ENCODE peak calls at places on chromosomes 5 and 9, in nine cellular contexts. One of them, this sample, is unnamed.

GRCh38 chr5:171906703-171907590 is 99.5 kb downstream of the FBXW11 start:
- DNase-seq in DND-41: no peak
- DNase-seq in stomach: no peak
- DNase-seq in A673: no peak
- DNase-seq in uterus: no peak
- DNase-seq in naive thymus-derived CD4-positive, alpha-beta T cell: no peak
- DNase-seq in CD4-positive, alpha-beta memory T cell: no peak
- DNase-seq in IMR-90: no peak
- DNase-seq in cardiac muscle cell: no peak
- DNase-seq in this sample: no peak

GRCh38 chr9:125847735-125848134 is 100.6 kb downstream of the PBX3 start:
- DNase-seq in naive thymus-derived CD4-positive, alpha-beta T cell: no peak
- DNase-seq in DND-41: no peak
- DNase-seq in cardiac muscle cell: no peak
- DNase-seq in A673: no peak
- DNase-seq in CD4-positive, alpha-beta memory T cell: no peak
- DNase-seq in IMR-90: no peak
- DNase-seq in stomach: no peak
- DNase-seq in uterus: no peak
- DNase-seq in this sample: no peak

GRCh38 chr9:17031546-17031945 is 103.3 kb upstream of the CNTLN start:
- DNase-seq in stomach: no peak
- DNase-seq in uterus: no peak
- DNase-seq in cardiac muscle cell: no peak
- DNase-seq in CD4-positive, alpha-beta memory T cell: no peak
- DNase-seq in DND-41: no peak
- DNase-seq in A673: no peak
- DNase-seq in naive thymus-derived CD4-positive, alpha-beta T cell: no peak
- DNase-seq in IMR-90: no peak
- DNase-seq in this sample: no peak

GRCh38 chr9:129570450-129571297 is 50.2 kb downstream of the C9orf50 start:
- DNase-seq in IMR-90: peak; percentile 90
- DNase-seq in naive thymus-derived CD4-positive, alpha-beta T cell: no peak
- DNase-seq in CD4-positive, alpha-beta memory T cell: no peak
- DNase-seq in A673: peak; percentile 84
- DNase-seq in cardiac muscle cell: peak; percentile 87
- DNase-seq in uterus: peak; percentile 78
- DNase-seq in stomach: peak; percentile 71
- DNase-seq in DND-41: peak; percentile 11
- DNase-seq in this sample: no peak

GRCh38 chr5:62259699-62260220 is 46.2 kb upstream of the KIF2A start:
- DNase-seq in CD4-positive, alpha-beta memory T cell: no peak
- DNase-seq in A673: peak; percentile 15
- DNase-seq in cardiac muscle cell: peak; percentile 21
- DNase-seq in naive thymus-derived CD4-positive, alpha-beta T cell: no peak
- DNase-seq in uterus: no peak
- DNase-seq in IMR-90: no peak
- DNase-seq in stomach: no peak
- DNase-seq in DND-41: no peak
- DNase-seq in this sample: no peak

GRCh38 chr5:54742417-54742889 is 224.9 kb downstream of the SNX18 start:
- DNase-seq in cardiac muscle cell: peak; percentile 69
- DNase-seq in A673: no peak
- DNase-seq in CD4-positive, alpha-beta memory T cell: no peak
- DNase-seq in DND-41: no peak
- DNase-seq in stomach: peak; percentile 89
- DNase-seq in naive thymus-derived CD4-positive, alpha-beta T cell: no peak
- DNase-seq in uterus: no peak
- DNase-seq in IMR-90: peak; percentile 80
- DNase-seq in this sample: no peak

GRCh38 chr9:133858771-133859170 is 120.6 kb upstream of the SARDH start:
- DNase-seq in CD4-positive, alpha-beta memory T cell: no peak
- DNase-seq in stomach: no peak
- DNase-seq in DND-41: no peak
- DNase-seq in cardiac muscle cell: no peak
- DNase-seq in IMR-90: no peak
- DNase-seq in A673: no peak
- DNase-seq in uterus: no peak
- DNase-seq in naive thymus-derived CD4-positive, alpha-beta T cell: no peak
- DNase-seq in this sample: no peak

GRCh38 chr9:86836797-86837196 is 110.5 kb downstream of the GAS1 start:
- DNase-seq in cardiac muscle cell: no peak
- DNase-seq in CD4-positive, alpha-beta memory T cell: no peak
- DNase-seq in uterus: no peak
- DNase-seq in stomach: no peak
- DNase-seq in A673: no peak
- DNase-seq in naive thymus-derived CD4-positive, alpha-beta T cell: no peak
- DNase-seq in IMR-90: no peak
- DNase-seq in DND-41: no peak
- DNase-seq in this sample: no peak

GRCh38 chr5:122847687-122848081 is 2.3 kb downstream of the SNX24 start:
- DNase-seq in stomach: no peak
- DNase-seq in A673: no peak
- DNase-seq in DND-41: no peak
- DNase-seq in uterus: no peak
- DNase-seq in naive thymus-derived CD4-positive, alpha-beta T cell: no peak
- DNase-seq in cardiac muscle cell: no peak
- DNase-seq in IMR-90: no peak
- DNase-seq in CD4-positive, alpha-beta memory T cell: no peak
- DNase-seq in this sample: no peak

GRCh38 chr5:142512680-142513042 is 173.2 kb downstream of the FGF1 start:
- DNase-seq in naive thymus-derived CD4-positive, alpha-beta T cell: no peak
- DNase-seq in IMR-90: peak; percentile 62
- DNase-seq in cardiac muscle cell: peak; percentile 41
- DNase-seq in CD4-positive, alpha-beta memory T cell: no peak
- DNase-seq in uterus: no peak
- DNase-seq in A673: no peak
- DNase-seq in DND-41: no peak
- DNase-seq in stomach: no peak
- DNase-seq in this sample: no peak

GRCh38 chr5:88689662-88690351 is 193.2 kb downstream of the MEF2C start:
- DNase-seq in IMR-90: no peak
- DNase-seq in stomach: no peak
- DNase-seq in uterus: no peak
- DNase-seq in DND-41: no peak
- DNase-seq in CD4-positive, alpha-beta memory T cell: no peak
- DNase-seq in cardiac muscle cell: no peak
- DNase-seq in A673: no peak
- DNase-seq in naive thymus-derived CD4-positive, alpha-beta T cell: no peak
- DNase-seq in this sample: no peak

GRCh38 chr9:111148390-111148993 is 110.2 kb upstream of the LPAR1 start:
- DNase-seq in IMR-90: peak; percentile 22
- DNase-seq in DND-41: no peak
- DNase-seq in cardiac muscle cell: peak; percentile 82
- DNase-seq in uterus: no peak
- DNase-seq in A673: no peak
- DNase-seq in CD4-positive, alpha-beta memory T cell: no peak
- DNase-seq in naive thymus-derived CD4-positive, alpha-beta T cell: no peak
- DNase-seq in stomach: no peak
- DNase-seq in this sample: no peak

GRCh38 chr9:31030741-31031202 is 1353.7 kb upstream of the ACO1 start:
- DNase-seq in IMR-90: no peak
- DNase-seq in cardiac muscle cell: peak; percentile 59
- DNase-seq in CD4-positive, alpha-beta memory T cell: no peak
- DNase-seq in A673: no peak
- DNase-seq in naive thymus-derived CD4-positive, alpha-beta T cell: no peak
- DNase-seq in uterus: no peak
- DNase-seq in DND-41: no peak
- DNase-seq in stomach: no peak
- DNase-seq in this sample: no peak

GRCh38 chr5:147098233-147098790 is 136.5 kb upstream of the STK32A start:
- DNase-seq in A673: peak; percentile 71
- DNase-seq in uterus: no peak
- DNase-seq in naive thymus-derived CD4-positive, alpha-beta T cell: no peak
- DNase-seq in stomach: no peak
- DNase-seq in DND-41: peak; percentile 28
- DNase-seq in IMR-90: peak; percentile 34
- DNase-seq in CD4-positive, alpha-beta memory T cell: no peak
- DNase-seq in cardiac muscle cell: peak; percentile 66
- DNase-seq in this sample: no peak

GRCh38 chr5:6818594-6819512 is 105.6 kb downstream of the TENT4A start:
- DNase-seq in stomach: no peak
- DNase-seq in uterus: no peak
- DNase-seq in IMR-90: no peak
- DNase-seq in CD4-positive, alpha-beta memory T cell: no peak
- DNase-seq in cardiac muscle cell: no peak
- DNase-seq in naive thymus-derived CD4-positive, alpha-beta T cell: no peak
- DNase-seq in DND-41: no peak
- DNase-seq in A673: no peak
- DNase-seq in this sample: no peak
- H3K4me3 ChIP-seq in stomach: no peak overlapping the region
- H3K4me3 ChIP-seq in uterus: no peak overlapping the region
- H3K4me3 ChIP-seq in IMR-90: no peak overlapping the region
- H3K4me3 ChIP-seq in CD4-positive, alpha-beta memory T cell: no peak overlapping the region
- H3K4me3 ChIP-seq in cardiac muscle cell: no peak overlapping the region
- H3K4me3 ChIP-seq in naive thymus-derived CD4-positive, alpha-beta T cell: no peak overlapping the region
- H3K4me3 ChIP-seq in DND-41: no peak overlapping the region
- H3K4me3 ChIP-seq in A673: no peak overlapping the region
- H3K4me3 ChIP-seq in this sample: no peak overlapping the region

GRCh38 chr9:124284237-124284831 is 26.6 kb downstream of the NEK6 start:
- DNase-seq in naive thymus-derived CD4-positive, alpha-beta T cell: no peak
- DNase-seq in IMR-90: peak; percentile 73
- DNase-seq in CD4-positive, alpha-beta memory T cell: no peak
- DNase-seq in uterus: no peak
- DNase-seq in DND-41: no peak
- DNase-seq in A673: no peak
- DNase-seq in stomach: no peak
- DNase-seq in cardiac muscle cell: peak; percentile 57
- DNase-seq in this sample: no peak
- H3K27ac ChIP-seq in naive thymus-derived CD4-positive, alpha-beta T cell: no peak overlapping the region
- H3K27ac ChIP-seq in IMR-90: peak overlapping the region; percentile 90
- H3K27ac ChIP-seq in CD4-positive, alpha-beta memory T cell: no peak overlapping the region
- H3K27ac ChIP-seq in uterus: peak overlapping the region; percentile 88
- H3K27ac ChIP-seq in DND-41: no peak overlapping the region
- H3K27ac ChIP-seq in A673: no peak overlapping the region
- H3K27ac ChIP-seq in stomach: peak overlapping the region; percentile 13
- H3K27ac ChIP-seq in cardiac muscle cell: no peak overlapping the region
- H3K27ac ChIP-seq in this sample: no peak overlapping the region

DNA sequence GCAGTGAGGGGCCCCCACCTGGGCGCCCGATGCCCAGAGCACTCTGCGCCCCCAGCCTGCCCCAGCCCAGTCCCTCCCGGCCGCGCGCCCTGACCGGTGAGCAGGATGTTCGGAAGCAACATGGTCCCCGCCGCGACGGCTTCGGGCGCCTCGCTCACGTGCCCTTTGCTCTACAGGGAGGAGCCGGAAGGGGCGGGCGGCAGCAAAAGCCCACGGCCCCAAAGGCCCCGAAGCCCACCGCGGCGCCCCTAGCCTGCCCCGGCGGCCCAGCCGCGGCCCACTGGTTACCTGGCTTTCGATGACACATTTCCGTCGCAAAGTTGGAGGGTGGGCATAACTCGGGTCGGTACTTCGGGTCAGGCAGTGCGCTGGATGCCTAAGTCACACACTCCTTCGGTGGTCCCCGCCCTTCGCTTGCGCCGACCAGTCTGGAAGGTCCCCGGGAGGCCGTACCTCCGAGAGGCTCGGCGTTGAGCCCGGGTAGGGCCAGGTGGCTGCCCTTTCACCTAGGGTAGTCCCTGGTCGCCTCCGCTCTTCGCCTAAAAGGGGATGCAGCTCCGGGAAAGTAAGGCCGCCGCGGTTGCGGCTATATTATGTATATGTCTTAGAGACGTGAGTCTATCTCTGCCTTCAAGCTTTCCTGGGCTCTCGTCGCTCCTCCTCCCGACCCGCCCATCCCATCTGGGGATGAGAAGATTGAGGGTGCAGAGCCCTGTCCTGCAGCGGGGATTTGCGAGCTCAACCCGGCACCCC is at the start of the genes AK6, RAD17 and TAF9:
- DNase-seq in DND-41: peak; percentile 94
- DNase-seq in stomach: peak; percentile 93
- DNase-seq in naive thymus-derived CD4-positive, alpha-beta T cell: peak; percentile 99
- DNase-seq in IMR-90: peak; percentile 88
- DNase-seq in uterus: peak; percentile 91
- DNase-seq in cardiac muscle cell: peak; percentile 94
- DNase-seq in CD4-positive, alpha-beta memory T cell: peak; percentile 95
- DNase-seq in A673: peak; percentile 93
- DNase-seq in this sample: peak; percentile 88
- H3K4me3 ChIP-seq in DND-41: peak within 1 kb of the TSS; percentile 86
- H3K4me3 ChIP-seq in stomach: peak within 1 kb of the TSS; percentile 78
- H3K4me3 ChIP-seq in naive thymus-derived CD4-positive, alpha-beta T cell: peak within 1 kb of the TSS; percentile 97
- H3K4me3 ChIP-seq in IMR-90: peak within 1 kb of the TSS; percentile 64
- H3K4me3 ChIP-seq in uterus: peak within 1 kb of the TSS; percentile 86
- H3K4me3 ChIP-seq in cardiac muscle cell: peak within 1 kb of the TSS; percentile 83
- H3K4me3 ChIP-seq in CD4-positive, alpha-beta memory T cell: peak within 1 kb of the TSS; percentile 67
- H3K4me3 ChIP-seq in A673: peak within 1 kb of the TSS; percentile 65
- H3K4me3 ChIP-seq in this sample: peak within 1 kb of the TSS; percentile 94

DNA sequence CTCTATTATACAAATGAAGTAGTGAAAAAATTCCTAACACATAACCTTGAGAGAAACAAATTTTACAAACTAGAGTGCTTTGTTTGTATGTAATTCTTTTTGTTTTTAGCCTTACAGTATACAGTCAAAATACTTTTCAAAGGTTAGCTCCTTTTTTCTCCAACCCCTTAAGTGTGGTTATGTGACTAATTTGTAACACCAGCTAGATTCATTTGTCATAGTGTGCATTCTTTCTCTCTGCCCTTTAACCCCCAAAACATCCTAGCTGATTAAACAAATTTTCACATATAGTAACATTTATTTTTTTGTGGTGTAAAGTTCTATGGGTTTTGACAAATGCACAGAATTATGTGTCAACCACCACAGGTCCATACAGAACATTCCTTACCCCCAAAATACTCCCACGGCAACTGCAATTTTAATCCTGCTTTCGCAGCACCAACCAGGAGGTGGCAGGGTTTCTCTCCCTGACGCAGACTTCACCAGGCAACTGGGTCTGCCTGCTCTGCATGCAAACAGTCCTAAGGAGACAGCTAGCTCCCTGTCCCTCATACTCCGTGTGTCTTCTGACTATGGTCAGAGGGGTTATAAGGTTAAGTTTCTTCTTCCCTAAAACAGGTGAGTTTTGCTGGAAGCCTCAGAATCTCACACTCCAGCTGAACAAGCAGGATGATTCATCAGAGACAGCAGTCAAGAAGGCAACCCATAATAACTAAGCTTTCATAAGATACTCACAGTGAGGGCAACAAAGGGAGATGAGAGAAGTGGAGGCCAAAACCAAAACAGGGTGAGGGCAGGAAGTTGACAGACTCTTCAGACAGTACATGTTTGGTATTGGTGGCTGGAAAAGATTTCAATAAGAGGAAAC is 44.5 kb upstream of the NR5A1 start:
- DNase-seq in stomach: peak; percentile 38
- DNase-seq in uterus: no peak
- DNase-seq in DND-41: peak; percentile 21
- DNase-seq in IMR-90: peak; percentile 73
- DNase-seq in CD4-positive, alpha-beta memory T cell: peak; percentile 0
- DNase-seq in A673: peak; percentile 73
- DNase-seq in cardiac muscle cell: peak; percentile 76
- DNase-seq in naive thymus-derived CD4-positive, alpha-beta T cell: peak; percentile 36
- DNase-seq in this sample: no peak
- H3K27ac ChIP-seq in stomach: no peak overlapping the region
- H3K27ac ChIP-seq in uterus: no peak overlapping the region
- H3K27ac ChIP-seq in DND-41: no peak overlapping the region
- H3K27ac ChIP-seq in IMR-90: no peak overlapping the region
- H3K27ac ChIP-seq in CD4-positive, alpha-beta memory T cell: no peak overlapping the region
- H3K27ac ChIP-seq in A673: no peak overlapping the region
- H3K27ac ChIP-seq in cardiac muscle cell: peak overlapping the region; percentile 27
- H3K27ac ChIP-seq in naive thymus-derived CD4-positive, alpha-beta T cell: no peak overlapping the region
- H3K27ac ChIP-seq in this sample: no peak overlapping the region

GRCh38 chr5:132474881-132475511 is 15.6 kb downstream of the IRF1 start:
- DNase-seq in CD4-positive, alpha-beta memory T cell: no peak
- DNase-seq in cardiac muscle cell: no peak
- DNase-seq in uterus: peak; percentile 12
- DNase-seq in A673: no peak
- DNase-seq in naive thymus-derived CD4-positive, alpha-beta T cell: no peak
- DNase-seq in IMR-90: no peak
- DNase-seq in DND-41: no peak
- DNase-seq in stomach: peak; percentile 24
- DNase-seq in this sample: no peak
- H3K4me3 ChIP-seq in CD4-positive, alpha-beta memory T cell: peak overlapping the region; percentile 6
- H3K4me3 ChIP-seq in cardiac muscle cell: no peak overlapping the region
- H3K4me3 ChIP-seq in uterus: no peak overlapping the region
- H3K4me3 ChIP-seq in A673: no peak overlapping the region
- H3K4me3 ChIP-seq in naive thymus-derived CD4-positive, alpha-beta T cell: no peak overlapping the region
- H3K4me3 ChIP-seq in IMR-90: no peak overlapping the region
- H3K4me3 ChIP-seq in DND-41: no peak overlapping the region
- H3K4me3 ChIP-seq in stomach: no peak overlapping the region
- H3K4me3 ChIP-seq in this sample: no peak overlapping the region